ENCODE peak calls at places on chromosomes 12 and 14, in six cellular contexts. M is cardiac fibroblast; A is CD8-positive, alpha-beta T cell; W is left ventricle myocardium inferior; E is endothelial cell; Z is lower lobe of right lung. Q is an unnamed sample.

GRCh38 chr12:45730842-45731336 is 1.4 kb downstream of the ARID2 start:
- DNase-seq in M (peak), A (peak), W (no peak), E (peak), Z (no peak), Q (no peak)

GRCh38 chr14:54712371-54712998 is 145.6 kb downstream of the SAMD4A start:
- DNase-seq in M (peak), A (no peak), W (no peak), E (no peak), Z (no peak), Q (no peak)

GRCh38 chr14:74954232-74954946 is 1.0 kb downstream of the PGF start:
- DNase-seq in M (no peak), A (no peak), W (no peak), E (no peak), Z (no peak), Q (peak)

GRCh38 chr12:71684081-71684480 is 1.8 kb upstream of the TMEM19 start:
- DNase-seq in M (no peak), A (no peak), W (no peak), E (no peak), Z (no peak), Q (no peak)

GRCh38 chr12:3326850-3327780 is 163.9 kb upstream of the PRMT8 start:
- DNase-seq in M (peak), A (no peak), W (no peak), E (no peak), Z (no peak), Q (no peak)

GRCh38 chr12:119334459-119335170 is at the start of gene CCDC60:
- DNase-seq in M (no peak), A (no peak), W (no peak), E (peak), Z (peak), Q (peak)

GRCh38 chr14:31770271-31770670 is 209.1 kb downstream of the NUBPL start:
- DNase-seq in M (peak), A (no peak), W (no peak), E (no peak), Z (no peak), Q (no peak)

GRCh38 chr12:118136559-118137003 is 657 bp downstream of the PEBP1 start:
- DNase-seq in M (peak), A (peak), W (peak), E (peak), Z (peak), Q (peak)

GRCh38 chr12:95674631-95675030 is 115.9 kb downstream of the NTN4 start:
- DNase-seq in M (peak), A (no peak), W (no peak), E (no peak), Z (no peak), Q (peak)

GRCh38 chr12:123115409-123116111 is 35.3 kb downstream of the PITPNM2 start:
- DNase-seq in M (peak), A (no peak), W (peak), E (no peak), Z (no peak), Q (no peak)

GRCh38 chr14:55454264-55455151 is 14.1 kb upstream of the TBPL2 start:
- DNase-seq in M (peak), A (no peak), W (no peak), E (no peak), Z (no peak), Q (no peak)

GRCh38 chr14:53528114-53528513 is 375.0 kb upstream of the DDHD1 start:
- DNase-seq in M (peak), A (no peak), W (no peak), E (no peak), Z (peak), Q (no peak)

GRCh38 chr14:83940253-83940652 is 1589.7 kb upstream of the FLRT2 start:
- DNase-seq in M (no peak), A (no peak), W (no peak), E (no peak), Z (no peak), Q (no peak)
- TF ChIP-seq CTCF in M (no peak), A (no peak), W (peak), E (no peak), Z (no peak), Q (no peak)

GRCh38 chr14:64715628-64716412 is 11.6 kb downstream of the PLEKHG3 start:
- DNase-seq in M (no peak), A (no peak), W (no peak), E (peak), Z (no peak), Q (no peak)

GRCh38 chr14:64711039-64711438 is 6.8 kb downstream of the PLEKHG3 start:
- DNase-seq in M (no peak), A (no peak), W (no peak), E (no peak), Z (no peak), Q (no peak)

GRCh38 chr14:64714432-64715025 is 10.3 kb downstream of the PLEKHG3 start:
- DNase-seq in M (no peak), A (no peak), W (no peak), E (no peak), Z (no peak), Q (no peak)

GRCh38 chr14:64715146-64715627 is 11.0 kb downstream of the PLEKHG3 start:
- DNase-seq in M (no peak), A (no peak), W (no peak), E (no peak), Z (no peak), Q (no peak)

GRCh38 chr14:64713677-64714076 is 9.5 kb downstream of the PLEKHG3 start:
- DNase-seq in M (no peak), A (no peak), W (no peak), E (no peak), Z (no peak), Q (no peak)
- TF ChIP-seq CTCF in M (no peak), A (no peak), W (no peak), E (no peak), Z (no peak), Q (no peak)

DNA sequence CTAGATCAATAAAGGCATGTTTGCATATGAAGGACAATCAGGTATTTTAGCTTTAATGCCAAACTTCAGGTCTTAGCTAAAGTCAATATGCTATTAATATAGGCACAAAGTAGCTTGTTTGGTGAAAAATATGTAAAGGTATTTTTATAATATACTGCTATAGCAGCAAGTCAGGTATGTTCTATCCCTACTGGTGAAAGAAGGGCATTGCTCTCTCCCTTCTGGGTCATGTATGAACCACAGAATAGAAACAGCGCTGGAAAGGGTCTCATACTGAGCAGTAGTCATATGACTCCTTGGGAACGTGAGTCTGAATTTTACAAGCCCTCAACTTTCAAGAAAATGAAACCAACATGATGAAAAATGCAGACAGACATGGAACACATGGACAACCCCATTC is 314.6 kb downstream of the GRIN2B start:
- DNase-seq in M (no peak), A (no peak), W (no peak), E (no peak), Z (no peak), Q (no peak)
- TF ChIP-seq CTCF in M (no peak), A (no peak), W (no peak), E (peak), Z (no peak), Q (peak)

DNA sequence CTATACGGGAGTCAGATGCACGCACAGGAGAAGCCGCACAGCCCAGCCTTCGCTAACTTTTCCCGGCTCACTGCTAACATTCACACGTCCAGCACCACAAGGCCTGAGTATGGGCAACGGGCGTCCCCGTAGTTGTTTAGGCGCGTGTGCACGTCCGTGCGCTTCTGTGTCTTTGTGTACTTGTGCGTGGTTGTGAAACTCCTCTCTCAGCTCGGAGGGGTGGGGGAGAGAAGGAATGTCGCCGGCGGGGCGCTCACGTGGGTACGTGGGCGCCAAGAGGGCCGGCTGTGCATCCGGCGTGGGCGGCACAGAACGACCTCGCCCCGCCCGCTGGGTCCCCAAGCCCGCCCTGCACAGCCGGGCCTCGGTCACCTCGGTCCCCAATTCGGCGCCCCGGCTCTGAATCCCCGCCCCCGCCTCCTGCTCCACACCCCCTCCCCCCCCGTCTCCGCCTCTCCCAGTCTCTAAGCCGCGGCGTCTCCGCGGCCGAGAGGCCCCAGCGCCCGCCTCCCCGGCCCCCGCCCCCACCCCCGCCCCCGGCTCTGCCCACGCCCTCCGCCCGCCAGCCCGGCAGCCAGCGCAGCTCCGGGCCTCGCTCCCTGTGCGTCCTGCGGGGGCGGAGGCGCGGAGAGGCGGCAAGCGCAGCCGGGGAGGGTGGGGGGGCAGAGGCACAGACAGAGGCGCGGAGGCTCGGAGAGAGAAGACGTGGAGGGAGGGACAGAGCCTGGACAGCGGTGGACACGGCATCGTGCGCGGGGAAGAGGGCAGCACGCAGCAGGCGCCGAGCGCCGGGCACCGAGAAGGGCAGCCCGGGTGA is at the start of gene NAB2:
- DNase-seq in M (peak), A (peak), W (peak), E (peak), Z (peak), Q (peak)
- TF ChIP-seq CTCF in M (no peak), A (no peak), W (no peak), E (no peak), Z (no peak), Q (no peak)

DNA sequence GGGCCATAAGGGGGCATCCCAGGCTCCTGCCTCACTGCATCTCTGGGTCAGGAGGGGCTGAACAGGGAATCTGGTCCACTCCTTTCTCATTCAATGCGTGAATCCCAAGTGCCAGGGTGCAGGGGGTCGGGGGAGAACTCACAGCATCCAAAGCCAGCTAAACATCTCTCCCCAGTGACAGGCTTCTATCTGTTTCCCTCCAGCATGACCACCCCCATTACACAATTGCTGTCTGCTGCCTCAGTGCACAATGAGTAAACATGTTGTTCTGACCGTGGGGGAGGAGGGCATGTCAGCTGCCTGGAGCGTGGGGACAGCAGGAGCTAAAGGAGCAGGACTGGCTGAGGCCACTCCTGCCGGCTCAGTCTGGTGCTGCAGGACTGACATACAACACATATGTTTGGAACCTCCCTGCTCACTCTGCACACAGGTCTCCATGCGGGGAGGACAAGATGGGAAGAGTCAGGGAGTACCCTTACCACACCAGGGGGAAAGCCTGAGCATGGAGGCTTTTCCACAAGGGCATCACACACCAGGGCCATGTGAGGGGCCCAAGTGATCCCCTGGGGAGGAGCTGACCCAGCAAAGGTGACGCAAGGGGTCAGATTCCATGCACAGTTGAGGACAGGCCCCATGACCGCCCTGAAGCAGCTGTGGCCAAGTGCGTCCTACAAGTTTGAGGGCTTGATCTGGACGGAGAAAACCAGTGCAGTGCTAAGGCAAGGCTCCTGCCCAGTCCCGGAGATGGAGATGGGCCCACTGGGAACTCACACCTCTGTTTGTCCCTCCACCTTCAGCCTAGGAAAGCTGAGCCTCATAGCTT is 1.4 kb downstream of the TNS2 start:
- DNase-seq in M (peak), A (no peak), W (peak), E (no peak), Z (no peak), Q (peak)
- TF ChIP-seq CTCF in M (peak), A (no peak), W (peak), E (no peak), Z (no peak), Q (no peak)

GRCh38 chr12:53047221-53048032 is 2.4 kb upstream of the TNS2 start:
- DNase-seq in M (peak), A (peak), W (peak), E (peak), Z (peak), Q (peak)

GRCh38 chr12:53048780-53049401 is 974 bp upstream of the TNS2 start:
- DNase-seq in M (peak), A (no peak), W (peak), E (peak), Z (no peak), Q (peak)

GRCh38 chr12:53049582-53050318 is at the start of gene TNS2:
- DNase-seq in M (peak), A (no peak), W (peak), E (peak), Z (peak), Q (peak)

GRCh38 chr12:53046655-53047220 is 3.1 kb upstream of the TNS2 start:
- DNase-seq in M (peak), A (peak), W (peak), E (peak), Z (peak), Q (peak)

DNA sequence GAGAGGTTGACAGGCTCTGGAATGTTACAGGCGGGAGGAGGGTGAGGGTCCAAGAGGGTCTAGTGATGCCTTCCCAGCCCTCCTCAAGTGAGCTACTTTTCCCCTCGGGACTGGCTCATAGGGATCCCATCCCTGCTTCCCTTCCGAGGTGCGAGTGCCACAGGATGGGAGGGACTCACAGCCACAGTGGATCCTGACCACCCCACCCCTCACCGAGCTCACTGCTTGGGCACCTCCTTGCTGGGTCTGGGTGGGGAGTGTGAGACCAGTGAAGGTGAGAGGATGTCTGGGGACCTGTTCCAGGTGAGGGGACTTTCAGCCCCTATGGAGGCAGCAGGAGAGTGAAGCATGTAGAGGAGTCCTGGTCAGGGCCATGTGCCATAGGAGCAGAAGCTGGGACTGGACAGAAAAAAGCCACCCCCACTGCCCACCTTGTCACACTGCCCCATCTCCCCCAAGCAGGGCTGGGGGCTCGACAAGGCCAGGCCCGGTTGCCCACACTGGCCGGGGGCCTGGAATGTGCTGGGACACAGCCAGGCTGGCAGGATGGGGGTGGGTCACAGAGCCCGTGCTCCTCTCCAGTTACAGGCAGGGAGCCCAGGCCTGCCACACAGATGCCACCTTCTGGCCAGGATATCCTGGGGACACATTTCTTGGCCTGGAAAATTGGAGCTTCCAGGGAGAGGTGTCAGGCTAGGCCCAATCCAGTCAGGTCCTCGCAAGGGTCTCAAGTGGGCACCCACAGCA is 1.7 kb upstream of the TNS2 start:
- DNase-seq in M (peak), A (no peak), W (peak), E (peak), Z (peak), Q (peak)
- TF ChIP-seq CTCF in M (no peak), A (no peak), W (no peak), E (no peak), Z (peak), Q (no peak)

DNA sequence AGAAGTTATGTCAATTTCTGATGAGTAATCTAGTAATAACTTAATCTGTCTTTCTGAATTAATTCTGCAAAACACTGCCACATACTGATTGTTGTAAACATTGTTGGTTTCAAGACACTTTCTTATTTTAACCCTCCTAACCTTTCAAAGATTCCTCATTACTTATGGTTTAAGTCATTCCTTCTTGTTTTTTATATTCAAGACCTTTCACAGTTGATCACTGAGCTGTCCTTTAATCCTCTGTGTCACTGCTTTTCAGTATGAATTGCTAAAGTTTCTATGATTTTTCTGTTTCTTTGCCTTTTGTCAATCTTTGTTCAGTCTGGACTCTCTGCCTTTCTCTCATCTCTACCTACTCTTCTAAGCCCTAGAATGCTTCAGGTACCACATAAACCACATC is 164.7 kb downstream of the RAD51B start:
- DNase-seq in M (no peak), A (no peak), W (no peak), E (no peak), Z (no peak), Q (no peak)
- TF ChIP-seq CTCF in M (no peak), A (no peak), W (no peak), E (no peak), Z (no peak), Q (no peak)

Q was measured in glutamatergic neuron.